ENCODE peak calls at places on chromosomes 6 and 20, in four cellular contexts. One of them, this sample, is unnamed.
A peak's percentile ranks its signal among the peaks of the same experiment; 100 is the strongest.

GRCh38 chr6:4085329-4085695 is 6.4 kb upstream of the FAM217A start:
- DNase-seq in Caco-2: no peak
- DNase-seq in sigmoid colon: no peak
- DNase-seq in left lung: no peak
- DNase-seq in this sample: peak; percentile 61

GRCh38 chr6:6806793-6807518 is 218.4 kb downstream of the LY86 start:
- DNase-seq in Caco-2: no peak
- DNase-seq in sigmoid colon: peak; percentile 75
- DNase-seq in left lung: peak; percentile 87
- DNase-seq in this sample: no peak

GRCh38 chr6:45816674-45817297 is 198.9 kb downstream of the CLIC5 start:
- DNase-seq in Caco-2: no peak
- DNase-seq in sigmoid colon: no peak
- DNase-seq in left lung: no peak
- DNase-seq in this sample: no peak

GRCh38 chr6:125170376-125170775 is 16.8 kb downstream of the TPD52L1 start:
- DNase-seq in Caco-2: no peak
- DNase-seq in sigmoid colon: no peak
- DNase-seq in left lung: no peak
- DNase-seq in this sample: peak; percentile 79

GRCh38 chr20:21693322-21693721 is 12.1 kb upstream of the PAX1 start:
- DNase-seq in Caco-2: peak; percentile 16
- DNase-seq in sigmoid colon: no peak
- DNase-seq in left lung: no peak
- DNase-seq in this sample: no peak

GRCh38 chr6:3484240-3484639 is 27.4 kb upstream of the SLC22A23 start:
- DNase-seq in Caco-2: no peak
- DNase-seq in sigmoid colon: no peak
- DNase-seq in left lung: no peak
- DNase-seq in this sample: peak; percentile 14

GRCh38 chr20:21325296-21325695 is 22.2 kb downstream of the XRN2 start:
- DNase-seq in Caco-2: no peak
- DNase-seq in sigmoid colon: no peak
- DNase-seq in left lung: no peak
- DNase-seq in this sample: no peak

GRCh38 chr6:21935561-21936028 is 342.0 kb downstream of the SOX4 start:
- DNase-seq in Caco-2: no peak
- DNase-seq in sigmoid colon: no peak
- DNase-seq in left lung: peak; percentile 42
- DNase-seq in this sample: peak; percentile 7

GRCh38 chr6:31075528-31075927 is 36.8 kb downstream of the C6orf15 start:
- DNase-seq in Caco-2: no peak
- DNase-seq in sigmoid colon: no peak
- DNase-seq in left lung: no peak
- DNase-seq in this sample: peak; percentile 81

GRCh38 chr6:35489995-35490791 is 6.7 kb downstream of the TEAD3 start:
- DNase-seq in Caco-2: no peak
- DNase-seq in sigmoid colon: peak; percentile 98
- DNase-seq in left lung: peak; percentile 70
- DNase-seq in this sample: peak; percentile 62

GRCh38 chr6:20680697-20681165 is 146.5 kb downstream of the CDKAL1 start:
- DNase-seq in Caco-2: no peak
- DNase-seq in sigmoid colon: no peak
- DNase-seq in left lung: no peak
- DNase-seq in this sample: peak; percentile 37

DNA sequence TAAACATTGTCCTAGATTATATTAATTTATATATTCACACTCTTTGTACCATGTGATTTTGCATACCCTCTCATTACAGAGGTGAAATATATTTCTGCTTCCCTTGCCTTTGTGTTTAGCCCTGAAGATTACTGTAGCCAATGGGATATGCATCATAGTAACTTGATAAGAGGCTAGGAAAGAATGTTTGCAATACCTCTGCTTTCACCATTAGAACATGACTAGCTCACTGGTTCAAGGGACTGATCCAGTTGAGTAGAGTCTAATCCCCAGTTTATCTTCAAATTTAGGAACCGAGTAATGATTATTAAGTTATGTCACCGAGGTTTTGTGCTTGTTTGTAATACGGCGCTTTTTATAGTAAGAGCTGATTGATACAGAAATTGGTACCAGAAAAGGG is 552.6 kb upstream of the GJE1 start:
- DNase-seq in Caco-2: no peak
- DNase-seq in sigmoid colon: no peak
- DNase-seq in left lung: no peak
- DNase-seq in this sample: no peak
- H3K4me3 ChIP-seq in Caco-2: no peak overlapping the region
- H3K4me3 ChIP-seq in sigmoid colon: no peak overlapping the region
- H3K4me3 ChIP-seq in left lung: no peak overlapping the region
- H3K4me3 ChIP-seq in this sample: no peak overlapping the region

DNA sequence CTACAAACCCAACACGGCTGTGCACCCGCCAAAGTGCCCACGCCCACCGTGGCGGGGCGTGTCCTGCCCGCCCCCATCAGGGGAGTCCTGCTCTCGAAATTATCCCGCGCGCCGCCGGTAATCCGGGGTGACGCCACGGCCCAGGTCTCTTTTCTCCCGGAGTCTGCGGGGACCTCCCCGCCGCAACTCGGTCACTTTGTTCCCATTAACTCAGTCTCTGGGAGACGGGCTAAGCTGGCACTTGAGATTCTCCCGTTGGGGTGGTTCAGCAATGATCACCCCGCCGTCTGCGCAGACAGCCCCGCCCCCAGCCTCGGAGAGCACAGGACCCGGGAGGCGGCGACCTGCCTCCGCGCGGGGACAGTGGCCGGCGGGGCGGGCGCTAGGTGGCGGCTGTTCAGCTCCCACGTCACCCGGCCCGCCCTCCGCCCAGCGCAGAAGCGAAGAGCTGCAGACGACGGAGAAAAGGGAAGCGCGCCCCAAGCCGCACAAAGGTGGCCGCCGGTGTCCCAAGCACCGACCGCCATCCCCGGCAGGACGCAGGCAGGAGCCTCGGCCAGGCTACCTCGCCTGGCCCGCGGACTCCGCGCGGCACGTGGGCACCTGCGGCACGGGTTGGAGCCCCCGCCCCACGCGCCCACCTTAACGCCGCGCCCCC is 31.5 kb downstream of the SF3B5 start:
- DNase-seq in Caco-2: peak; percentile 89
- DNase-seq in sigmoid colon: peak; percentile 82
- DNase-seq in left lung: peak; percentile 94
- DNase-seq in this sample: peak; percentile 65
- TF ChIP-seq CTCF in Caco-2: peak; percentile 21
- TF ChIP-seq CTCF in sigmoid colon: no peak
- TF ChIP-seq CTCF in left lung: peak; percentile 45
- TF ChIP-seq CTCF in this sample: no peak

GRCh38 chr6:43572015-43572414 is 3.8 kb downstream of the XPO5 start:
- DNase-seq in Caco-2: no peak
- DNase-seq in sigmoid colon: no peak
- DNase-seq in left lung: no peak
- DNase-seq in this sample: no peak

GRCh38 chr6:43579171-43579570 is 3.2 kb downstream of the POLH start:
- DNase-seq in Caco-2: no peak
- DNase-seq in sigmoid colon: no peak
- DNase-seq in left lung: no peak
- DNase-seq in this sample: peak; percentile 10

GRCh38 chr6:43575772-43576551 is at the start of the genes POLH and XPO5:
- DNase-seq in Caco-2: peak; percentile 96
- DNase-seq in sigmoid colon: peak; percentile 95
- DNase-seq in left lung: peak; percentile 92
- DNase-seq in this sample: peak; percentile 93

GRCh38 chr6:43578748-43579147 is 2.8 kb downstream of the POLH start:
- DNase-seq in Caco-2: no peak
- DNase-seq in sigmoid colon: no peak
- DNase-seq in left lung: no peak
- DNase-seq in this sample: no peak

DNA sequence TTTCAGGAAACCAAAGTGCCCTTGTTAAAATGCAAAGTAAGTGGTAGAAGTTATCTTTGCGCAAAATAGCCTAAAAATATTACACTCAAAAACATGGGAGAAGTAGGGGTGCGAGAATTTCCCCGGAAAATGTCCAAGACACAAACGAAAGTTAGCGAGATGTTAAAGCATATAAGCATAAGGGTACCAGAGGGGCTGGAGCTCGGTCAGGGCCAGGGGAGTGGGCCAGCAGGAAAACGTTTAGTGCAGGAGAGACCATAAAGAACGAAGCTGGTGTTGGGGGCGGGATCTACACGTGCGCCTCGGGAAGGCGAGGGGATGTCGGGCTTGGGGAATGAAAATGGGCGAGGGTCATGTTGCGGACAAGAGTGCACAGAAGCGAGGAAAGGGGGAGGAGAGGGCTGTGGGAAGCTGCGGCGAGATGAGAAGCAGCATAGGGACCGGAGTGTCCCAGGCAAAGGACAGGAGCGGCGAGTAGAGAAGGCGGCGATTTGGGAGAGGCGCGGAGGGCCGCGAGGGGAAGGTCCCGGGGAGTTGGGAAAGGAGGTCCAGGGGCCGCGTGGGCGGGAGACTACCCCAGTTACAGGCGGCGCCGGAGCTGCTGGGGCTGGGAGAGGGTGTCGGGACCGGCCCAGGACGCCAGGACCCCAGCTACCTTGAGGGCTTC is 600 bp downstream of the XPO5 start:
- DNase-seq in Caco-2: peak; percentile 55
- DNase-seq in sigmoid colon: no peak
- DNase-seq in left lung: peak; percentile 33
- DNase-seq in this sample: peak; percentile 51
- H3K4me3 ChIP-seq in Caco-2: peak overlapping the region; percentile 100
- H3K4me3 ChIP-seq in sigmoid colon: peak overlapping the region; percentile 85
- H3K4me3 ChIP-seq in left lung: peak overlapping the region; percentile 100
- H3K4me3 ChIP-seq in this sample: peak overlapping the region; percentile 93

DNA sequence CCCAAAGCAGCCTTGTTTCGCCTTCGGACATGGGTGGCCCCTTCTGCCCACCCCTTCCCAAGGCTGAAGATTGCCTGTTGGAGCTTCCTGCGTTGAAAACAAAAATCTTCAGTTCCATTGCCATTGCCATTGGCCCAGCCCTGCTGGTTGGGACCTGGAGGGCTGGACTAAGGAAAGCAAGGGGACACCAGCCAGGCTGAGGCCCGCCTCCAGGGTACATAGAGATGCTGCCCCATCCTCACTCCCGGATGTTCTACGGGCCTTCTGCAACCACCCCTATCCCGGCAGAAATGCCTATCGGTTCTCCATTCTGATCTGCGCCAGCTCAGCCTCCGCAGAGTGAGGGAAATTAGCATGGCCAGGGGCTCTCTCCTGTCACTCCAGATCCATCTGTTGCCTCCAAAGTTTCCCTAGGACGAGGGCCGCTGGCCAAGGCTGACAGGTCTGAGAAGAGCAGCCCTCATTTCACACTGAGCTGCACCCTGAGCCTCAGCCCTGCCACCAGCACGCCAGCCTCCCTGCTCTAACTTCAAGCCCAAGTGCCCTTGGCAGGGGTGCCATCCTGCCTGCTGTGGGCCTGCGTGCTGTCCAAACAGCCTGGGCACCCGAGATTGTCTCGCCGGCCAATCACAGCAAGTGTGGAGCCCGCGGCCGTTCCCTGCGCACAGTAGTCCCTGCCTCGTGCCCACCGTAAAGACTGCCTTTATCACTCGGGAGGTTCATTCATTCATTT is 13.5 kb upstream of the STX16 start:
- DNase-seq in Caco-2: no peak
- DNase-seq in sigmoid colon: peak; percentile 59
- DNase-seq in left lung: peak; percentile 21
- DNase-seq in this sample: no peak
- TF ChIP-seq CTCF in Caco-2: no peak
- TF ChIP-seq CTCF in sigmoid colon: no peak
- TF ChIP-seq CTCF in left lung: no peak
- TF ChIP-seq CTCF in this sample: no peak

DNA sequence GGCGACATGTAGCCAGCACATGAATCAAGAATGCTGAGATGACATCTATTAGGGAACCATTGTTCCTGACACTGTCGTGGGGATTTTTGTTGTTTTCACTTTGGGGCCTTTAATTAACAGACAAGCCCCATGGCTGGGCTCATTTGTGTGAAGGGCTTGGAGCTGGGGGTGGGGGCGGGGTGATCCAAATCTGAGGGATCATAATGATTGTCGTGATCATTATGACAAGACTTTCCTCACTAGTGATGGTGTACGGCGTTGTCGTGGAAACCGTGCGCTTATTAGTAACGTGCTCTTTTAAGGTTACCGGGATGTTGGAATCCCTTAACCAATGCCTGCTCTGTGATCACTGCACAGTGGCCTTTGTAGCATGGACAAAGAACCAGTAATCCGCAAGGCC is 18.6 kb downstream of the PDYN start:
- DNase-seq in Caco-2: no peak
- DNase-seq in sigmoid colon: no peak
- DNase-seq in left lung: no peak
- DNase-seq in this sample: no peak
- H3K4me3 ChIP-seq in Caco-2: no peak overlapping the region
- H3K4me3 ChIP-seq in sigmoid colon: no peak overlapping the region
- H3K4me3 ChIP-seq in left lung: no peak overlapping the region
- H3K4me3 ChIP-seq in this sample: no peak overlapping the region

GRCh38 chr6:167079853-167080297 is 43.0 kb upstream of the CCR6 start:
- DNase-seq in Caco-2: no peak
- DNase-seq in sigmoid colon: no peak
- DNase-seq in left lung: no peak
- DNase-seq in this sample: no peak
- TF ChIP-seq CTCF in Caco-2: no peak
- TF ChIP-seq CTCF in sigmoid colon: no peak
- TF ChIP-seq CTCF in left lung: no peak
- TF ChIP-seq CTCF in this sample: no peak